ENCODE peak calls at places on chromosome 1, in eight cellular contexts. B is brain microvascular endothelial cell; F is SJCRH30; J is WTC11; Q is neural crest cell; I is EL; Z is activated CD4-positive, alpha-beta memory T cell treated with anti-CD3 and anti-CD28 coated beads for 36 hours; N is HAP-1. C is an unnamed sample.
A peak's percentile ranks its signal among the peaks of the same experiment; 100 is the strongest.

GRCh38 chr1:177181631-177182291 is 11.0 kb downstream of the BRINP2 start:
- DNase-seq in B (peak; percentile 34), F (peak; percentile 35), J (peak; percentile 92), Q (peak; percentile 90), I (peak; percentile 51), Z (peak; percentile 43), N (peak; percentile 85), C (peak; percentile 92)

GRCh38 chr1:57360846-57361407 is 62.9 kb downstream of the DAB1 start:
- DNase-seq in B (no peak), F (no peak), J (no peak), Q (no peak), I (no peak), Z (no peak), N (no peak), C (no peak)

GRCh38 chr1:72397786-72398185 is 115.4 kb upstream of the NEGR1 start:
- DNase-seq in B (peak; percentile 90), F (peak; percentile 26), J (no peak), Q (no peak), I (peak; percentile 78), Z (no peak), N (no peak), C (no peak)

GRCh38 chr1:17028662-17029188 is 17.0 kb upstream of the ATP13A2 start:
- DNase-seq in B (no peak), F (no peak), J (no peak), Q (no peak), I (no peak), Z (no peak), N (no peak), C (no peak)

GRCh38 chr1:81545734-81546133 is 255.0 kb upstream of the ADGRL2 start:
- DNase-seq in B (no peak), F (no peak), J (no peak), Q (no peak), I (no peak), Z (no peak), N (no peak), C (no peak)

GRCh38 chr1:41576620-41577019 is 92.1 kb upstream of the EDN2 start:
- DNase-seq in B (peak; percentile 7), F (no peak), J (no peak), Q (no peak), I (no peak), Z (no peak), N (no peak), C (no peak)

GRCh38 chr1:104921552-104921951 is 1171.9 kb downstream of the AMY1C start:
- DNase-seq in B (no peak), F (no peak), J (no peak), Q (no peak), I (no peak), Z (no peak), N (no peak), C (no peak)

GRCh38 chr1:94970783-94971182 is 43.9 kb upstream of the CNN3 start:
- DNase-seq in B (no peak), F (peak; percentile 20), J (no peak), Q (no peak), I (peak; percentile 57), Z (no peak), N (peak; percentile 81), C (no peak)

GRCh38 chr1:60936052-60936619 is 146.2 kb upstream of the NFIA start:
- DNase-seq in B (no peak), F (no peak), J (no peak), Q (no peak), I (no peak), Z (no peak), N (no peak), C (no peak)